ENCODE peak calls at places on chromosomes 4 and X, in five cellular contexts. D, A, Q, V and K are unnamed samples.

GRCh38 chr4:17492058-17492741 is 19.7 kb downstream of the QDPR start:
- DNase-seq in D (no peak), A (peak; percentile 29), Q (peak; percentile 23), V (no peak), K (no peak)

GRCh38 chrX:69293776-69294601 is 128.7 kb upstream of the PJA1 start:
- DNase-seq in D (no peak), A (no peak), Q (no peak), V (no peak), K (no peak)

GRCh38 chrX:107675823-107676555 is 47.7 kb downstream of the PRPS1 start:
- DNase-seq in D (peak; percentile 61), A (peak; percentile 32), Q (peak; percentile 45), V (no peak), K (peak; percentile 81)

GRCh38 chr4:87805971-87806370 is 6.6 kb downstream of the IBSP start:
- DNase-seq in D (no peak), A (no peak), Q (no peak), V (no peak), K (no peak)

GRCh38 chrX:112941209-112941788 is 100.7 kb upstream of the AMOT start:
- DNase-seq in D (peak; percentile 18), A (no peak), Q (no peak), V (peak; percentile 8), K (no peak)

GRCh38 chr4:54234497-54235205 is 5.6 kb downstream of the PDGFRA start:
- DNase-seq in D (no peak), A (no peak), Q (no peak), V (no peak), K (peak; percentile 57)

GRCh38 chr4:119672086-119672485 is 43.5 kb upstream of the PDE5A start:
- DNase-seq in D (no peak), A (no peak), Q (no peak), V (no peak), K (no peak)

GRCh38 chr4:109359040-109359646 is 56.7 kb upstream of the COL25A1 start:
- DNase-seq in D (no peak), A (no peak), Q (no peak), V (no peak), K (no peak)

GRCh38 chr4:3865986-3866812 is 100.0 kb downstream of the ADRA2C start:
- DNase-seq in D (no peak), A (no peak), Q (no peak), V (no peak), K (peak; percentile 58)

GRCh38 chr4:85681194-85681803 is 206.3 kb downstream of the ARHGAP24 start:
- DNase-seq in D (no peak), A (peak; percentile 16), Q (no peak), V (peak; percentile 19), K (peak; percentile 68)

GRCh38 chrX:138294951-138295350 is 416.6 kb downstream of the FGF13 start:
- DNase-seq in D (no peak), A (no peak), Q (no peak), V (no peak), K (no peak)

GRCh38 chr4:18847276-18847890 is 825.8 kb upstream of the LCORL start:
- DNase-seq in D (peak; percentile 35), A (no peak), Q (no peak), V (no peak), K (no peak)

GRCh38 chrX:25810202-25810601 is 327.9 kb upstream of the MAGEB18 start:
- DNase-seq in D (no peak), A (no peak), Q (no peak), V (no peak), K (no peak)

GRCh38 chr4:128241019-128241418 is 46.6 kb downstream of the PGRMC2 start:
- DNase-seq in D (no peak), A (no peak), Q (no peak), V (no peak), K (no peak)

GRCh38 chr4:142893012-142893411 is 46.9 kb upstream of the INPP4B start:
- DNase-seq in D (no peak), A (no peak), Q (no peak), V (no peak), K (no peak)

GRCh38 chr4:107138433-107138832 is 102.3 kb upstream of the DKK2 start:
- DNase-seq in D (no peak), A (no peak), Q (no peak), V (no peak), K (no peak)

GRCh38 chrX:18353931-18354368 is 538 bp downstream of the SCML2 start:
- DNase-seq in D (peak; percentile 38), A (no peak), Q (peak; percentile 17), V (peak; percentile 8), K (no peak)

DNA sequence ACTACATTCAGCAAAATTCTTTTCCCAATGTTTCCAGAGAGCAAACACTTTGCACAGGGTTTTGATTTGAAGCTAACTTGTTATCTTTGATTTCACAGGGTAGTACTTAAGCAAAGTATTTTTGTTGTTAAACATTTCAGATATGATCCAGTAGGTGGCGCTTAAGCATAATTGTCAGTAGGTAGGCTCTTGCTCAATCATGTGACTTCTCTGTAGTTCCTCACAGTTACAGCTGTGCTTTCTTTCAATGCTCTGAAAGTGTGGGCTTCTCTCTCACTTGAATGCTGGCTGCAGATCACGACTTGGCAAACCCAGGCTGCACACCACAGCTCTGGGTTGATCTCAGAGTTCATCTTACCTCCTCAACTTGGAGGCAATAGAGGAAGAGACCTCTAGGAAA is 1016.5 kb downstream of the SH3BGRL start:
- DNase-seq in D (peak; percentile 52), A (no peak), Q (no peak), V (no peak), K (no peak)
- H3K9me3 ChIP-seq in D (peaks cover 3% of the 10 kb centered on the region), A (no peaks in the 10 kb centered on the region), Q (no peaks in the 10 kb centered on the region), V (no peaks in the 10 kb centered on the region), K (no peaks in the 10 kb centered on the region)

DNA sequence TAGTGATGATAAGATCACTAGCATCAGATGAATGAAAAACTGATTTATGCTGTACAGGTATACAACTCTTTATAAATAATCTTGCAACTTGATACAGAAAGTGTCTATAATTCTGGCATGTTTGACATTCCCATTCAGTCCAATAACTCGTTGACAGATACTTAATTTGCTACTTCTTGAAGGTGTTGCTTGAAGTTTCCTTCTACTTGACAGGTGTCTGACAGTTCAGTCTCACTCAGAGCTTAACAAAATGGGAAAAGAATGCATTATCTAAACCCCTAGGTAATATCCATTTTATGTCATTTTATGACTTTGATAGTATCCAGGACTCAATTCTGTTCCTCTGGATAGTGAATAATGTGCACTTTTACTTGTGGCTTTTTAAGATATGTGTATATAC is 508.9 kb downstream of the GRID2 start:
- DNase-seq in D (no peak), A (no peak), Q (no peak), V (no peak), K (no peak)
- H3K4me1 ChIP-seq in D (no peaks in the 10 kb centered on the region), A (no peaks in the 10 kb centered on the region), Q (no peaks in the 10 kb centered on the region), V (no peaks in the 10 kb centered on the region), K (no peaks in the 10 kb centered on the region)

GRCh38 chr4:177479063-177479462 is 36.8 kb upstream of the AGA start:
- DNase-seq in D (no peak), A (no peak), Q (no peak), V (no peak), K (no peak)

GRCh38 chr4:177482367-177482766 is 40.1 kb upstream of the AGA start:
- DNase-seq in D (no peak), A (no peak), Q (no peak), V (no peak), K (no peak)

GRCh38 chr4:177480796-177481195 is 38.6 kb upstream of the AGA start:
- DNase-seq in D (no peak), A (no peak), Q (no peak), V (no peak), K (no peak)

GRCh38 chr4:177473991-177474390 is 31.8 kb upstream of the AGA start:
- DNase-seq in D (no peak), A (no peak), Q (no peak), V (no peak), K (no peak)

DNA sequence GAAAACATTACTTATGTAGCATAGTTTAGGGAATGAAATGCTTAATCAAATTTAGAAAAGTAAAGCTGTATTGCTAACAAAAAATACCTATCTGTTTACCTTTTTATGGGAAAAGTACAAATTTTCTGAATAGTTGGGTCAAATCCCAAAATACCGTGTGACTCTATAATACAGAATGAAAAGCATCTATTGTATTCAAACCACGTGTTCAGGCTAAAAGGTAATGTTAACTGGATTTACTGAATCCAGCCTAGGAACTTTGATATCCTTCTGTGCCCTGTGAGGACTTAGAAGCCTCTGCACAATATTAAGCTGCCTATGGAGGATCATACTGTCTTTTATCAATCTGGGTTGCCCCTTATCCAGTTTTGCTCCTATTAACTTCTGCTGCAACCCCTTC is 36.3 kb upstream of the AGA start:
- DNase-seq in D (no peak), A (no peak), Q (no peak), V (no peak), K (no peak)
- TF ChIP-seq CTCF in D (no peak), A (no peak), Q (no peak), V (no peak), K (no peak)

DNA sequence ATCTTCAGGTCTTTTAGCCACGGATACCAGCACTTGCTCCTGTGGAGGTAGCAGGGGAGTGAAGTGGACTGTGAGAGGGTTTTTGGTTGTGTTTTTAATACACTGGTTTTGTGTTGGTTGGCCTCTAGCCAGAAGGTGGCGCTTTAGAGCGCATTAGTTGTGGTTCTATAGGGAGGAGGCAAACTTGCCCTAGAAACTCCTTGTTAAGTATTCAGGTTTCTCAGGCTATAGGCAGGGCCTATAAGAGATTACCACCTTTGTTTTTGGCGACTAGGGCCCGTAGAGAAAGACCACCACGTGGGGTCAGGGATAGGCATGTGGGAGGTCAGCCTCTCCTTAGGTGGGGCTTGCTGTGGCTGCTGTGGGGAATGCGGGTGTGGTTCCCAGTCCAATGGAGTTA is 221.6 kb upstream of the SPANXN4 start:
- DNase-seq in D (no peak), A (no peak), Q (no peak), V (no peak), K (no peak)
- H3K9me3 ChIP-seq in D (no peaks in the 10 kb centered on the region), A (no peaks in the 10 kb centered on the region), Q (no peaks in the 10 kb centered on the region), V (no peaks in the 10 kb centered on the region), K (no peaks in the 10 kb centered on the region)

DNA sequence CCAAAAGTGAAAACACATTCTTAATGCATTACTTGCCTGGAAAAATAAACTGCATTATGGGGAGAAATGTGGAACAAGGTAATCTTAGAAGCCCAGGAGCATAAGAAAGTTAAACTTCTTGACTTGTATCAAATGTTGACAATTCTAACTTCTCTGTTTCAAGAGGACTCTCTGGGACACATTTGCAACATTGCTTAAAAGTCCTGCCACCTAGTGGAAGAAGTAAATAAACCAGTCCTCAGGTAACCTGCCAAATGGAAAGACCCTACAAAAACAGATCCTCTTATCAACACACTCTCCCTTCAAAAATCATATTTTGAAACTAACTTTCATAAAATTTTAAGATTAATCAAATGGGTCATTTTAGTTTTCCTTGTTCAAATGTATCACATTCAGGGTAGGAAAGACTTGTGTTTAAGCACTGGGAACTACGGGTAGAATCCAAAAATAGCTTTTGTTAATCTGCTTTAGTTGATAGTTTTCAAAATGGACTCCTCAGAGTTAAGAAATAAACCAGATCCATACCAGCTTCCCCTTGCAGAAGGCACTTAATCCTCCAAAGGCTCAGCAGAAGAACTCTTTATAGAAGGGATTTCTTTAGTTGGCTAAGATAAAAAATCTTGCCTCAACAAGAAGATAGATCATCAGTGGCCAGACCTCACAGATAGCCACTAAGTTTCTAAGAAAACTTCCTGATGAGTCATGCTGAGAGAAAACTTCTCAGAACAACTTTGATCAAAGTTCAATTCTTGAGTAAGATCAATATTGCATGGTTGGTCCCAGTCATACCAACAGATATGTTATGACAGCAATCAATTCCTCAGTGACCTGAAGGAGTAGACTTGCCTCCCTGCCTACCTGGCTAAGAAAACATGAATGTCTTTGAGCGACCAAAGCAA is 141.7 kb downstream of the HHIP start:
- DNase-seq in D (peak; percentile 53), A (no peak), Q (no peak), V (no peak), K (no peak)
- H3K4me1 ChIP-seq in D (peaks cover 17% of the 10 kb centered on the region), A (peaks cover 12% of the 10 kb centered on the region), Q (no peaks in the 10 kb centered on the region), V (no peaks in the 10 kb centered on the region), K (no peaks in the 10 kb centered on the region)